ENCODE peak calls at places on chromosomes 6 and 20, in six cellular contexts. D is mammary epithelial cell, Y is right lobe of liver, T is cardiac fibroblast, M is RWPE1, Z is astrocyte of the spinal cord. B is an unnamed sample.

GRCh38 chr6:127515794-127516675 is 3.1 kb downstream of the MTCL3 start:
- DNase-seq in D (peak), Y (peak), T (peak), M (peak), Z (peak), B (no peak)

GRCh38 chr6:142947702-142948480 is 2.9 kb upstream of the HIVEP2 start:
- DNase-seq in D (no peak), Y (no peak), T (no peak), M (no peak), Z (no peak), B (no peak)

GRCh38 chr6:84728602-84729001 is 35.8 kb downstream of the TBX18 start:
- DNase-seq in D (peak), Y (no peak), T (peak), M (peak), Z (peak), B (no peak)

GRCh38 chr20:32521780-32522524 is 63.2 kb downstream of the NOL4L start:
- DNase-seq in D (no peak), Y (peak), T (peak), M (peak), Z (peak), B (no peak)

GRCh38 chr20:35661908-35662307 is 2.8 kb downstream of the CPNE1 start:
- DNase-seq in D (no peak), Y (no peak), T (no peak), M (no peak), Z (no peak), B (no peak)

GRCh38 chr6:135537782-135538301 is 40.3 kb upstream of the AHI1 start:
- DNase-seq in D (peak), Y (no peak), T (peak), M (peak), Z (peak), B (no peak)

GRCh38 chr6:123994168-123994567 is 190.5 kb downstream of the NKAIN2 start:
- DNase-seq in D (no peak), Y (no peak), T (no peak), M (no peak), Z (no peak), B (no peak)

GRCh38 chr6:7630792-7631191 is 40.8 kb downstream of the SNRNP48 start:
- DNase-seq in D (no peak), Y (no peak), T (no peak), M (no peak), Z (no peak), B (no peak)

GRCh38 chr6:4656106-4656505 is 120.1 kb upstream of the CDYL start:
- DNase-seq in D (no peak), Y (no peak), T (no peak), M (no peak), Z (no peak), B (no peak)

GRCh38 chr20:62159835-62160234 is 16.3 kb downstream of the SS18L1 start:
- DNase-seq in D (peak), Y (no peak), T (peak), M (peak), Z (peak), B (no peak)

GRCh38 chr20:16417001-16417400 is 156.2 kb downstream of the KIF16B start:
- DNase-seq in D (no peak), Y (no peak), T (no peak), M (no peak), Z (no peak), B (no peak)

GRCh38 chr6:2857580-2858337 is 16.1 kb upstream of the SERPINB1 start:
- DNase-seq in D (no peak), Y (peak), T (peak), M (no peak), Z (peak), B (no peak)

GRCh38 chr6:6752129-6752528 is 163.6 kb downstream of the LY86 start:
- DNase-seq in D (no peak), Y (no peak), T (no peak), M (no peak), Z (peak), B (no peak)

GRCh38 chr6:71107935-71108420 is 151.1 kb upstream of the B3GAT2 start:
- DNase-seq in D (peak), Y (no peak), T (peak), M (peak), Z (peak), B (no peak)

GRCh38 chr20:13910492-13910891 is 79.9 kb downstream of the SEL1L2 start:
- DNase-seq in D (no peak), Y (no peak), T (peak), M (no peak), Z (no peak), B (no peak)

GRCh38 chr20:61896058-61896961 is 169.4 kb downstream of the TAF4 start:
- DNase-seq in D (peak), Y (no peak), T (peak), M (peak), Z (peak), B (no peak)

GRCh38 chr6:135451617-135452190 is 45.8 kb downstream of the AHI1 start:
- DNase-seq in D (peak), Y (no peak), T (peak), M (peak), Z (peak), B (no peak)

GRCh38 chr6:169269180-169270076 is 15.8 kb upstream of the THBS2 start:
- DNase-seq in D (peak), Y (no peak), T (peak), M (peak), Z (no peak), B (peak)

GRCh38 chr6:13653296-13653695 is 38.2 kb downstream of the NOL7 start:
- DNase-seq in D (peak), Y (no peak), T (peak), M (no peak), Z (peak), B (no peak)

GRCh38 chr6:4281341-4282293 is 146.2 kb upstream of the ECI2 start:
- DNase-seq in D (peak), Y (no peak), T (peak), M (peak), Z (peak), B (peak)

GRCh38 chr6:136562211-136562610 is 12.0 kb upstream of the MAP7 start:
- DNase-seq in D (no peak), Y (no peak), T (no peak), M (no peak), Z (no peak), B (no peak)

GRCh38 chr6:157513004-157513603 is 132.1 kb downstream of the ZDHHC14 start:
- DNase-seq in D (no peak), Y (no peak), T (no peak), M (no peak), Z (no peak), B (no peak)

GRCh38 chr6:3364391-3364790 is 92.5 kb downstream of the SLC22A23 start:
- DNase-seq in D (no peak), Y (peak), T (no peak), M (no peak), Z (no peak), B (no peak)

GRCh38 chr20:2914160-2914559 is 40.9 kb downstream of the PTPRA start:
- DNase-seq in D (peak), Y (no peak), T (peak), M (no peak), Z (peak), B (no peak)

GRCh38 chr20:4916991-4917881 is 84.1 kb downstream of the SLC23A2 start:
- DNase-seq in D (peak), Y (no peak), T (no peak), M (no peak), Z (peak), B (no peak)

GRCh38 chr20:63706027-63706695 is 1.6 kb downstream of the ARFRP1 start:
- DNase-seq in D (no peak), Y (no peak), T (no peak), M (no peak), Z (no peak), B (no peak)

GRCh38 chr6:45424628-45424955 is 46.9 kb upstream of the SUPT3H start:
- DNase-seq in D (no peak), Y (no peak), T (no peak), M (no peak), Z (no peak), B (no peak)

GRCh38 chr20:47795214-47795667 is 10.0 kb upstream of the SULF2 start:
- DNase-seq in D (peak), Y (peak), T (no peak), M (peak), Z (peak), B (peak)

GRCh38 chr6:116012471-116012949 is 48.2 kb downstream of the FRK start:
- DNase-seq in D (no peak), Y (no peak), T (no peak), M (no peak), Z (peak), B (no peak)

GRCh38 chr20:63217706-63218105 is 1.8 kb upstream of the YTHDF1 start:
- DNase-seq in D (no peak), Y (no peak), T (no peak), M (no peak), Z (no peak), B (no peak)

GRCh38 chr6:56949925-56950495 is 4.9 kb upstream of the BEND6 start:
- DNase-seq in D (no peak), Y (no peak), T (peak), M (no peak), Z (no peak), B (no peak)

GRCh38 chr6:19705606-19706005 is 131.6 kb upstream of the ID4 start:
- DNase-seq in D (no peak), Y (no peak), T (peak), M (no peak), Z (peak), B (no peak)

GRCh38 chr20:1888796-1889463 is 6.3 kb upstream of the SIRPA start:
- DNase-seq in D (peak), Y (peak), T (peak), M (peak), Z (no peak), B (no peak)

GRCh38 chr6:36977470-36977941 is 8.5 kb downstream of the MTCH1 start:
- DNase-seq in D (no peak), Y (no peak), T (no peak), M (no peak), Z (no peak), B (no peak)

GRCh38 chr6:36978687-36979086 is 7.3 kb downstream of the MTCH1 start:
- DNase-seq in D (no peak), Y (no peak), T (no peak), M (no peak), Z (no peak), B (no peak)

GRCh38 chr6:36980876-36981619 is 4.9 kb downstream of the MTCH1 start:
- DNase-seq in D (no peak), Y (no peak), T (no peak), M (no peak), Z (no peak), B (no peak)

GRCh38 chr6:36980129-36980528 is 5.9 kb downstream of the MTCH1 start:
- DNase-seq in D (no peak), Y (no peak), T (no peak), M (no peak), Z (no peak), B (no peak)

DNA sequence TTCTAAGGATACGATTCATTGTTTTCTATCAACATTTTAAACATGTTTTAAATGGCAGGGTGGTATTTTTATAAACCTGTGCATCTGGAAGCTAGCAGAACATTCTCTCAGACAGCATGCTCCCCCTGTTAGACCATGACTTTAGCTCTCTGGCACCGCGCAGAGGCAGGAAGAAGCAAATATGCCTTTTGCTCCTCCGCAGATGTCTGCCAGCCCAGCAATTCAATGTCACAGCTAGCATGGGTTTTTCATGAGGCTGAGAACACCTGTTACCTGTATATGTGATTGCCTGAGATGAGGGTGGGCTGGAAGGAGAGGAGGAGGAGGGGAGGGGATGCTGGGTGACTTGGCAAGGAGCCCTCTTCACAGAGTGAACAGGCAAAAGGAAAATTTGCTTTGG is 6.7 kb downstream of the MTCH1 start:
- DNase-seq in D (no peak), Y (no peak), T (peak), M (no peak), Z (peak), B (peak)
- TF ChIP-seq CTCF in D (no peak), Y (peak), T (peak), M (no peak), Z (peak), B (peak)

GRCh38 chr6:15643542-15643941 is 19.3 kb downstream of the DTNBP1 start:
- DNase-seq in D (no peak), Y (no peak), T (no peak), M (no peak), Z (no peak), B (no peak)

GRCh38 chr6:15638373-15638772 is 24.5 kb downstream of the DTNBP1 start:
- DNase-seq in D (no peak), Y (no peak), T (no peak), M (no peak), Z (no peak), B (no peak)

GRCh38 chr6:15644904-15645303 is 17.9 kb downstream of the DTNBP1 start:
- DNase-seq in D (no peak), Y (no peak), T (no peak), M (no peak), Z (no peak), B (no peak)

GRCh38 chr6:15642276-15642675 is 20.6 kb downstream of the DTNBP1 start:
- DNase-seq in D (no peak), Y (no peak), T (no peak), M (no peak), Z (no peak), B (no peak)
- TF ChIP-seq CTCF in D (peak), Y (peak), T (peak), M (no peak), Z (peak), B (no peak)

DNA sequence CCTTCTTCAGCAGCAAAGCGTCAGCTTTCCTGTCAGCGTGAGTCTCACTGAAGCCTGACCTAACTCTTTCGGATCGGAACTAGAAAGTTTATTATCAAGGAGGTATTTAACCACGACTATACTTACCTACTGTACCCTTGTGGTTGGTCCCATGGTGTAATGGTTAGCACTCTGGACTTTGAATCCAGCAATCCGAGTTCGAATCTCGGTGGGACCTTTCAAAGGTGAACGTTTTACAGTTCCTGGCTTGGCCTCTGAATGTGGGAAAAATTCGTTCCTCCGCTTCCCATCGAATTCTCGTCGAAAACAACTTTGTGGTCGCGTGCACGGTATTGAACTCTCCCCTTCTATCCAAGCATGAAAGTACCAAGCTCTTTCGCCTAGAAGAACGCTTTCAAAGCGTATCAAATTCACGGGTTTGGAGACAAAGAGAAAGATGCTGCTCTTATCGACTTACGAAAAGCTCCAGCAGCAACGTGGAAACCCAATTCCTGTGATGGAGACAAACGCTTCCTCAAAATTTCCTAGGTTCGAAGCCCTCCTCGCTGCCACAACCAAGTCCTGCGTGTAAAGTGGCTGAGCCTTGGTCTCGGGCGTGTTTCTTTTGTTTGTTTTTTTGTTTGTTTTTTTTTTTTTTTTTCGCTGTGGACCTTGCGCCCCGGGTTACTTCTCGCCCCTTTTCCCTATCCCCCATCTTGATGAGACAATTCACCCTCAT is 63.7 kb downstream of the GPX5 start:
- DNase-seq in D (peak), Y (no peak), T (peak), M (peak), Z (peak), B (no peak)
- TF ChIP-seq CTCF in D (no peak), Y (no peak), T (no peak), M (no peak), Z (no peak), B (no peak)

GRCh38 chr6:35206346-35206745 is 7.4 kb upstream of the SCUBE3 start:
- DNase-seq in D (no peak), Y (no peak), T (peak), M (no peak), Z (no peak), B (no peak)

GRCh38 chr6:35203680-35204079 is 10.1 kb upstream of the SCUBE3 start:
- DNase-seq in D (no peak), Y (no peak), T (peak), M (no peak), Z (no peak), B (no peak)

GRCh38 chr6:35199866-35200265 is 13.9 kb upstream of the SCUBE3 start:
- DNase-seq in D (no peak), Y (no peak), T (no peak), M (no peak), Z (no peak), B (no peak)

GRCh38 chr6:35203152-35203670 is 10.5 kb upstream of the SCUBE3 start:
- DNase-seq in D (no peak), Y (no peak), T (no peak), M (no peak), Z (no peak), B (no peak)

GRCh38 chr6:35202066-35202546 is 11.7 kb upstream of the SCUBE3 start:
- DNase-seq in D (no peak), Y (no peak), T (no peak), M (no peak), Z (no peak), B (no peak)
- TF ChIP-seq CTCF in D (no peak), Y (no peak), T (no peak), M (no peak), Z (no peak), B (no peak)

GRCh38 chr6:74870403-74870802 is 335.4 kb downstream of the COL12A1 start:
- DNase-seq in D (no peak), Y (no peak), T (no peak), M (no peak), Z (peak), B (no peak)
- TF ChIP-seq CTCF in D (peak), Y (no peak), T (peak), M (no peak), Z (peak), B (no peak)

DNA sequence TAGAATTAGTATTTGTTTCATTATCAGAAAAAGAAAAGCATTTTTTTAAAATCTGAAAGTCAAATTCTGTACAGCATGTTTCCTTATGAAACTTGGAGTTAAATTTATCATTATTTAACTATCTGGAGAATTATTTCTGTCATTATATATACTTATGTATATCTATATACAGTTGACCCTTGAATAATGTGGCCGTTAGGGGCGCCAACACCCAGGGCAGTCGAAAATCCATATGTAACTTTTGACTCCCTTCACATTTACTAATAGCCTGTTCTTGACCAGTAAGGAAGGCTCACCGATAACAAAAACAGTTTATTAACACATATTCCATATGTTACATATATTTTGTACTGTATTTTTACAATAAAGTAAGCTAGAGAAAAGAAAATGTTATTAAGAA is 341.2 kb downstream of the ADGRB3 start:
- DNase-seq in D (no peak), Y (no peak), T (no peak), M (peak), Z (no peak), B (no peak)
- TF ChIP-seq CTCF in D (peak), Y (no peak), T (no peak), M (no peak), Z (no peak), B (no peak)

GRCh38 chr6:105791569-105792318 is 294.4 kb upstream of the PRDM1 start:
- DNase-seq in D (no peak), Y (peak), T (no peak), M (no peak), Z (no peak), B (no peak)

GRCh38 chr6:105789935-105790334 is 296.2 kb upstream of the PRDM1 start:
- DNase-seq in D (no peak), Y (no peak), T (no peak), M (no peak), Z (no peak), B (no peak)

GRCh38 chr6:105793132-105793531 is 293.0 kb upstream of the PRDM1 start:
- DNase-seq in D (no peak), Y (peak), T (no peak), M (no peak), Z (no peak), B (no peak)

GRCh38 chr6:105787747-105788146 is 298.4 kb upstream of the PRDM1 start:
- DNase-seq in D (no peak), Y (no peak), T (no peak), M (no peak), Z (no peak), B (no peak)

DNA sequence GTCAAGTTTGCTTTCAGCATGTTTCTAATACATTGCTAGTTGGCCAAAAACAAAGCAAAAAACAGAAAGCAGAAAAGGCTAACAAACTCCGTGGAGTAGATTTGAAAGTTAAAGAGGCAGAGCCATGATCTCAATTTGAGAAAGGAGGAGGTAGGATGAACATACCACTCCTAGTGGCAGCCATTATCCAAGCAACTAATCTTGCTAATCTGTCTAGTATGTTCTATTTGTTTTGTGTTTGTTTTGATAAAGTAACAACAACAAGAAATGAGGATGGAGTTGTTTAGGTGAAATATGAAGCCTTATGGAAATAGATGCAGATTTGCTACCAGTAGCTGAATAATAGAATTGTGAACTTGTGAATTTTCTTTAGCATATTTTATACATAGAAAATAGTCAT is 295.5 kb upstream of the PRDM1 start:
- DNase-seq in D (no peak), Y (no peak), T (no peak), M (no peak), Z (no peak), B (no peak)
- TF ChIP-seq CTCF in D (no peak), Y (no peak), T (peak), M (no peak), Z (no peak), B (no peak)

B was measured in gastrocnemius medialis.